ENCODE peak calls at places on chromosomes 16 and 17, in four cellular contexts. One of them, this sample, is unnamed.

GRCh38 chr16:2143874-2144485 is 4.4 kb upstream of the RAB26 start:
- DNase-seq in RWPE1: no peak
- DNase-seq in neural progenitor cell: no peak
- DNase-seq in pancreas: no peak
- DNase-seq in this sample: peak

GRCh38 chr16:30820952-30821421 is 34.0 kb upstream of the ZNF629 start:
- DNase-seq in neural progenitor cell: no peak
- DNase-seq in RWPE1: no peak
- DNase-seq in pancreas: no peak
- DNase-seq in this sample: peak

GRCh38 chr17:15285466-15285865 is 20.3 kb upstream of the PMP22 start:
- DNase-seq in RWPE1: no peak
- DNase-seq in neural progenitor cell: no peak
- DNase-seq in pancreas: no peak
- DNase-seq in this sample: no peak

GRCh38 chr17:1008008-1008761 is 11.3 kb downstream of the TIMM22 start:
- DNase-seq in neural progenitor cell: no peak
- DNase-seq in RWPE1: no peak
- DNase-seq in pancreas: no peak
- DNase-seq in this sample: no peak

GRCh38 chr16:53045554-53046250 is 7.0 kb downstream of the CHD9NB start:
- DNase-seq in pancreas: no peak
- DNase-seq in neural progenitor cell: no peak
- DNase-seq in RWPE1: no peak
- DNase-seq in this sample: no peak

GRCh38 chr16:72939247-72939646 is 108.7 kb downstream of the ZFHX3 start:
- DNase-seq in neural progenitor cell: no peak
- DNase-seq in RWPE1: peak
- DNase-seq in pancreas: no peak
- DNase-seq in this sample: no peak

GRCh38 chr17:3002538-3003301 is 60.7 kb downstream of the OR1D5 start:
- DNase-seq in neural progenitor cell: no peak
- DNase-seq in RWPE1: no peak
- DNase-seq in pancreas: peak
- DNase-seq in this sample: peak

GRCh38 chr16:5925850-5926249 is 828.3 kb upstream of the EEF2KMT start:
- DNase-seq in neural progenitor cell: no peak
- DNase-seq in RWPE1: no peak
- DNase-seq in pancreas: no peak
- DNase-seq in this sample: no peak

GRCh38 chr17:66322764-66323163 is 20.4 kb downstream of the PRKCA start:
- DNase-seq in RWPE1: no peak
- DNase-seq in neural progenitor cell: no peak
- DNase-seq in pancreas: no peak
- DNase-seq in this sample: no peak

GRCh38 chr16:23140082-23140481 is 9.2 kb downstream of the USP31 start:
- DNase-seq in RWPE1: no peak
- DNase-seq in neural progenitor cell: no peak
- DNase-seq in pancreas: no peak
- DNase-seq in this sample: no peak
- H3K27ac ChIP-seq in RWPE1: no peak
- H3K27ac ChIP-seq in neural progenitor cell: no peak
- H3K27ac ChIP-seq in pancreas: no peak
- H3K27ac ChIP-seq in this sample: no peak

GRCh38 chr16:12802048-12802447 is 1.6 kb downstream of the CPPED1 start:
- DNase-seq in pancreas: no peak
- DNase-seq in RWPE1: no peak
- DNase-seq in neural progenitor cell: no peak
- DNase-seq in this sample: no peak
- H3K27ac ChIP-seq in pancreas: no peak
- H3K27ac ChIP-seq in RWPE1: peak
- H3K27ac ChIP-seq in neural progenitor cell: no peak
- H3K27ac ChIP-seq in this sample: peak

DNA sequence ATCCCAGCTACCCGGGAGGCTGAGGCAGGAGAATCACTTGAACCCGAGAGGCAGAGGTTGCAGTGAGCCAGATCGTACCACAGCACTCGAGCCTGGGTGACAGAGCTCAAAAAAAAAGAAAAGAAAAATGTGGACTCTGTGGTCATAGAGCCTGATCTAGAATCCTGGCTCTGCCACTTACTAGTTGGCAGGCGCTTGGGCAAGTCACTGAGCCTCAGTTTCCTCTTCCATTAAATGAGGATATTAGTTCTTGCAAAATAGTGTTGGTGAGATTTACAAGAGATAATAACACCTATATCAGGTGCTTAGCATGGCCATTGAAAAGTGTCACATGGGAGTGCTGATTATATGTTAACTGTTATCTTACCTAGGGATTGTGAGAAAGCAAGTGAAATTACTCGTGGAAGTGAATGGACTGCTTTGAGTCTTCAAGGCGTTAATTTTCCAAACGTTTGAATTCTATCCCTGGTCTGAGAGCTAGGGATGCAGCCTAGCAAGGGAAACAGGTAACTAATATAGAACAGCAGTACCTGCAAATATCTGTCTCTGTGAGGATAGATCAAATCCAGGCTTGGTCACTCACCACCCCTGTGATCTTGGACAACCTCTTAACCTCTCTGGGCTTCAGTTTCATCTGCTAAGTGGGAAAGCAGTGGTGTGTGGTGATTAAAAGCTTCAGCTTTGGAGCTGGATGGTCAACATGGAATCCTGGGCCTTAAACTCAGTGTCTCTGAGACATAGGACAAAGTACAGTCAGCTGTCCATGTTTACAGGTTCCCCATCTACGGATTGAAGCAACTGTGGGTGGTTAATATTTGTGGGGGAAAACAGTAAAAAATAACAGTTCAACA is 953 bp upstream of the NSMCE1 start:
- DNase-seq in RWPE1: no peak
- DNase-seq in pancreas: no peak
- DNase-seq in neural progenitor cell: no peak
- DNase-seq in this sample: no peak
- H3K27ac ChIP-seq in RWPE1: peak
- H3K27ac ChIP-seq in pancreas: no peak
- H3K27ac ChIP-seq in neural progenitor cell: no peak
- H3K27ac ChIP-seq in this sample: no peak

DNA sequence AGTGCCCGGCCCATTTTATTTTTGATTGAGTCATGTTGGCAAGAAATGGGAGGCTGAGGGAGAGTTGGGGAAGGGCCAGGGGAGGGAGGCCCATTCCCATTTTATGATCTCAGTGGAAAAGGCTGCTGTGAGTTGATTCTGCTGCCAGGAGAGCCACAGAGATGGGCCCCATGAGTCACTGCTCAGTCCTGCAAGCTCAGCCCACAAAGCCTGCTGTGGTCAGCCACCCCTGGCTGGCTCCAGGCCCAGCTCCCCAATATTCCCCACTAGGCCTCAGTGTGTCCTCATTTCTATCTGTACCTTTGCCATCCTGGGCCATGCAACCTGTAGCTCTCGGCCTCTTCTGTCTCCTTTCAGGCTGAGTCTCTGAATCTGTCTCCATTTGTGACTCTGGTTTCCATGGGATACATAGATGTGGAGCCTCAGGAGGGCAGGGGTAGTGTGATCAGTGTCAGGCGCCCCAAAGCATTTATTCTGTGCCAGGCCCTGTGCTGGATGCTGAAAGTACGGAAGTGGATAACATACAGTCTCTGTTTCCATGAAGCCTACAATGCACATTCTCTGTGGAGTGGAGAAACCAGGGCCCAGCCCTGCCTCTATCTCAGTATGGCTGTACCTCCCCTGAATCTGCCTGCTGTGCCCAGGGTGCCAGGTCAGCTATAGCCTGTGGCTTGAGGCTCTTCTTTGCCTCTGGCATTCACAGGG is 1.9 kb upstream of the PLEKHG4 start:
- DNase-seq in neural progenitor cell: no peak
- DNase-seq in pancreas: no peak
- DNase-seq in RWPE1: peak
- DNase-seq in this sample: peak
- H3K27ac ChIP-seq in neural progenitor cell: no peak
- H3K27ac ChIP-seq in pancreas: no peak
- H3K27ac ChIP-seq in RWPE1: peak
- H3K27ac ChIP-seq in this sample: peak

GRCh38 chr16:85750021-85750826 is 672 bp downstream of the C16orf74 start:
- DNase-seq in RWPE1: peak
- DNase-seq in neural progenitor cell: peak
- DNase-seq in pancreas: no peak
- DNase-seq in this sample: peak

GRCh38 chr16:85749686-85750020 is 1.2 kb downstream of the C16orf74 start:
- DNase-seq in RWPE1: no peak
- DNase-seq in neural progenitor cell: no peak
- DNase-seq in pancreas: no peak
- DNase-seq in this sample: no peak

GRCh38 chr16:85752511-85753420 is 1.9 kb upstream of the C16orf74 start:
- DNase-seq in neural progenitor cell: peak
- DNase-seq in pancreas: peak
- DNase-seq in RWPE1: peak
- DNase-seq in this sample: no peak

GRCh38 chr16:85751665-85752501 is 987 bp upstream of the C16orf74 start:
- DNase-seq in pancreas: no peak
- DNase-seq in RWPE1: peak
- DNase-seq in neural progenitor cell: no peak
- DNase-seq in this sample: no peak

DNA sequence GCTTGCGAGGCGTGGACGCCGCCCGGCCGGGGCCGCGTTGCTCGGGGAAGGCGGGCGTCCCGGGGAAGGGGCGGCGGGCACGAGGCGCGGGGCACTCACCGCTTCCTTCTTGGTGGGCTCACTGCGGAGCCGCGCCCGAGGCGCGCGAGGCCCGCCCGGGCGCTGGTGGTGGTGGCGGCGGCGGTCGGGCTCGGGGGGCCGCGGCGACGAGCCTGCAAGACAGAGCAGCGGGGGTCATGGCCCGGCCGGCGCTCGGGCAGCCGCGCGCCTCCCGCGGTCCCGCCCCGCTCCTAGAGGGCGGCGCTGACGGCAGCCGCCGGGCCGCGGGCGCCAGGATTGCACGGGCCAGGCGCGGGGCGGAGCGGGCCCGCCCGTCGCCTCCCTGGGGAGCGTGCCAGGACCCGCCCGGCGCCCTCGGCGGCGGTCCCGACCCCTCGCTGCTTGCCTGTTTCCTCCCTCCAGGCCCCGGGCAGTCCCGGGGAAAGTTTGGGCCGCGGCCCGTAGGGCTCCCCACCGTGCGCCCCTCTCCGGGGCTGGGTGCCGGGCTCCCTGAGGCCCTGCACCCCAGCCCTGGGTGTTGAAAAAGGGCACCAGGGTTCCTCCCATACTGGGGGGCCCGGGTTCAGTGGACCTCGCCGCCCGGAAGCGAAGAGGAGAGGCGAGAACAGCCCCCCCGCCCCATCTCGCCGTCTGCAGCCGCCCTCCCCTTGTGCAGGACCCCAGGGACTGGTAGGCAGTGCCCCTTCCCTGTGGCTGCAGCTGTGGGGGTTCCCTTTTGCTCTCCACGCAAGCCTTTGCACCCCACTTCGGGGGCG is at the start of gene C16orf74:
- DNase-seq in RWPE1: peak
- DNase-seq in pancreas: no peak
- DNase-seq in neural progenitor cell: peak
- DNase-seq in this sample: peak
- H3K27ac ChIP-seq in RWPE1: peak
- H3K27ac ChIP-seq in pancreas: no peak
- H3K27ac ChIP-seq in neural progenitor cell: no peak
- H3K27ac ChIP-seq in this sample: no peak

GRCh38 chr16:85126383-85126730 is 14.1 kb upstream of the CIBAR2 start:
- DNase-seq in neural progenitor cell: no peak
- DNase-seq in pancreas: no peak
- DNase-seq in RWPE1: no peak
- DNase-seq in this sample: no peak
- H3K27ac ChIP-seq in neural progenitor cell: no peak
- H3K27ac ChIP-seq in pancreas: no peak
- H3K27ac ChIP-seq in RWPE1: peak
- H3K27ac ChIP-seq in this sample: no peak

DNA sequence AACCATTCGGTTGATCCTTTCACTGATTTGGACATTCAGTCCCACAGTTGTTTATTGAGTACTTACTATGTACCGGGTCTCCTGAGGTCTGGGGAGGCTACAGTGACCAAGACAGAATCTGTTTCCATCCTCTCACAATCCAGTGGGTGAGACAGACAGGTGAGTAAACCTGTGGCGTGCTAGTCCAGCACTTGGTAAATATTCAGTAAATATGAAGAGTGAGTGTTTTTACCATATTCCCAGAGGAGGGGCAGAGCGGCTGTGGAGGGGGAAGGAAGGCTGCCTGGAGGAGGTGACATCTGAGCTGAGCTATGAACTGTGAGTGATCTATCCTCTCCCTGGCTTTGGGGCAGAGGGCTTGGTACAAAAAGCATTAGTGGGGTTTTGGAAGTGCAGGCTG is 31.4 kb downstream of the CCR7 start:
- DNase-seq in pancreas: no peak
- DNase-seq in RWPE1: no peak
- DNase-seq in neural progenitor cell: no peak
- DNase-seq in this sample: no peak
- H3K27ac ChIP-seq in pancreas: no peak
- H3K27ac ChIP-seq in RWPE1: peak
- H3K27ac ChIP-seq in neural progenitor cell: no peak
- H3K27ac ChIP-seq in this sample: peak

This sample was measured in left lung.